ENCODE peak calls at places on chromosomes 2 and 18, in four cellular contexts. One of them, this sample, is unnamed.

GRCh38 chr2:201450910-201451329 is 338 bp downstream of the TRAK2 start:
- DNase-seq in HAP-1: no peak
- DNase-seq in PC-9: no peak
- DNase-seq in stimulated activated CD4-positive, alpha-beta T cell treated with anti-CD3 and anti-CD28 coated beads, TNF-alpha, amount 100 ng/mL, for 1 hour: no peak
- DNase-seq in this sample: no peak

GRCh38 chr2:226701052-226701451 is 98.6 kb downstream of the IRS1 start:
- DNase-seq in HAP-1: no peak
- DNase-seq in PC-9: no peak
- DNase-seq in stimulated activated CD4-positive, alpha-beta T cell treated with anti-CD3 and anti-CD28 coated beads, TNF-alpha, amount 100 ng/mL, for 1 hour: no peak
- DNase-seq in this sample: no peak

GRCh38 chr2:237558918-237559645 is 7.3 kb upstream of the PRLH start:
- DNase-seq in HAP-1: no peak
- DNase-seq in PC-9: no peak
- DNase-seq in stimulated activated CD4-positive, alpha-beta T cell treated with anti-CD3 and anti-CD28 coated beads, TNF-alpha, amount 100 ng/mL, for 1 hour: no peak
- DNase-seq in this sample: peak

GRCh38 chr2:196239622-196240587 is 68.5 kb upstream of the STK17B start:
- DNase-seq in HAP-1: no peak
- DNase-seq in PC-9: peak
- DNase-seq in stimulated activated CD4-positive, alpha-beta T cell treated with anti-CD3 and anti-CD28 coated beads, TNF-alpha, amount 100 ng/mL, for 1 hour: no peak
- DNase-seq in this sample: no peak

GRCh38 chr18:55343396-55344073 is 244.5 kb downstream of the TCF4 start:
- DNase-seq in HAP-1: no peak
- DNase-seq in PC-9: no peak
- DNase-seq in stimulated activated CD4-positive, alpha-beta T cell treated with anti-CD3 and anti-CD28 coated beads, TNF-alpha, amount 100 ng/mL, for 1 hour: no peak
- DNase-seq in this sample: no peak

GRCh38 chr2:72898263-72898906 is 11.2 kb downstream of the SPR start:
- DNase-seq in HAP-1: no peak
- DNase-seq in PC-9: no peak
- DNase-seq in stimulated activated CD4-positive, alpha-beta T cell treated with anti-CD3 and anti-CD28 coated beads, TNF-alpha, amount 100 ng/mL, for 1 hour: no peak
- DNase-seq in this sample: no peak

GRCh38 chr2:183123117-183123958 is 905 bp upstream of the NUP35 start:
- DNase-seq in HAP-1: no peak
- DNase-seq in PC-9: no peak
- DNase-seq in stimulated activated CD4-positive, alpha-beta T cell treated with anti-CD3 and anti-CD28 coated beads, TNF-alpha, amount 100 ng/mL, for 1 hour: no peak
- DNase-seq in this sample: no peak

GRCh38 chr2:106841886-106842645 is 43.9 kb downstream of the ST6GAL2 start:
- DNase-seq in HAP-1: no peak
- DNase-seq in PC-9: no peak
- DNase-seq in stimulated activated CD4-positive, alpha-beta T cell treated with anti-CD3 and anti-CD28 coated beads, TNF-alpha, amount 100 ng/mL, for 1 hour: no peak
- DNase-seq in this sample: no peak

GRCh38 chr2:3868426-3868825 is 165.1 kb downstream of the DCDC2C start:
- DNase-seq in HAP-1: no peak
- DNase-seq in PC-9: no peak
- DNase-seq in stimulated activated CD4-positive, alpha-beta T cell treated with anti-CD3 and anti-CD28 coated beads, TNF-alpha, amount 100 ng/mL, for 1 hour: no peak
- DNase-seq in this sample: no peak

GRCh38 chr2:203551653-203552250 is 16.7 kb upstream of the RAPH1 start:
- DNase-seq in HAP-1: no peak
- DNase-seq in PC-9: no peak
- DNase-seq in stimulated activated CD4-positive, alpha-beta T cell treated with anti-CD3 and anti-CD28 coated beads, TNF-alpha, amount 100 ng/mL, for 1 hour: no peak
- DNase-seq in this sample: no peak

GRCh38 chr2:105118960-105119359 is 81.1 kb downstream of the MRPS9 start:
- DNase-seq in HAP-1: no peak
- DNase-seq in PC-9: no peak
- DNase-seq in stimulated activated CD4-positive, alpha-beta T cell treated with anti-CD3 and anti-CD28 coated beads, TNF-alpha, amount 100 ng/mL, for 1 hour: no peak
- DNase-seq in this sample: no peak

GRCh38 chr2:217988840-217989204 is 14.0 kb downstream of the TNS1 start:
- DNase-seq in HAP-1: no peak
- DNase-seq in PC-9: peak
- DNase-seq in stimulated activated CD4-positive, alpha-beta T cell treated with anti-CD3 and anti-CD28 coated beads, TNF-alpha, amount 100 ng/mL, for 1 hour: no peak
- DNase-seq in this sample: no peak

GRCh38 chr2:118443596-118443995 is 355.3 kb downstream of the INSIG2 start:
- DNase-seq in HAP-1: no peak
- DNase-seq in PC-9: no peak
- DNase-seq in stimulated activated CD4-positive, alpha-beta T cell treated with anti-CD3 and anti-CD28 coated beads, TNF-alpha, amount 100 ng/mL, for 1 hour: no peak
- DNase-seq in this sample: no peak

GRCh38 chr2:191289049-191289448 is 43.8 kb downstream of the MYO1B start:
- DNase-seq in HAP-1: no peak
- DNase-seq in PC-9: no peak
- DNase-seq in stimulated activated CD4-positive, alpha-beta T cell treated with anti-CD3 and anti-CD28 coated beads, TNF-alpha, amount 100 ng/mL, for 1 hour: no peak
- DNase-seq in this sample: no peak

GRCh38 chr2:176162911-176163654 is 6.0 kb downstream of the HOXD3 start:
- DNase-seq in HAP-1: no peak
- DNase-seq in PC-9: no peak
- DNase-seq in stimulated activated CD4-positive, alpha-beta T cell treated with anti-CD3 and anti-CD28 coated beads, TNF-alpha, amount 100 ng/mL, for 1 hour: no peak
- DNase-seq in this sample: no peak

GRCh38 chr18:57864615-57865121 is 61.6 kb upstream of the ATP8B1 start:
- DNase-seq in HAP-1: no peak
- DNase-seq in PC-9: no peak
- DNase-seq in stimulated activated CD4-positive, alpha-beta T cell treated with anti-CD3 and anti-CD28 coated beads, TNF-alpha, amount 100 ng/mL, for 1 hour: no peak
- DNase-seq in this sample: peak

GRCh38 chr2:16084274-16084673 is 143.9 kb downstream of the MYCN start:
- DNase-seq in HAP-1: no peak
- DNase-seq in PC-9: no peak
- DNase-seq in stimulated activated CD4-positive, alpha-beta T cell treated with anti-CD3 and anti-CD28 coated beads, TNF-alpha, amount 100 ng/mL, for 1 hour: no peak
- DNase-seq in this sample: no peak

GRCh38 chr18:37578886-37579513 is 13.4 kb upstream of the CELF4 start:
- DNase-seq in HAP-1: peak
- DNase-seq in PC-9: no peak
- DNase-seq in stimulated activated CD4-positive, alpha-beta T cell treated with anti-CD3 and anti-CD28 coated beads, TNF-alpha, amount 100 ng/mL, for 1 hour: no peak
- DNase-seq in this sample: no peak